ENCODE peak calls at places on chromosomes 11 and 22, in ten cellular contexts. F is stimulated activated CD8-positive, alpha-beta memory T cell treated with anti-CD3 and anti-CD28 coated beads, Interleukin-15, amount 100 ng/mL, for 24 hours; I is nucleus accumbens; S is smooth muscle cell of the brain vasculature; P is activated CD4-positive, CD25-positive, alpha-beta regulatory T cell; L is HuH-7.5; H is substantia nigra; N is NAMALWA; M is WTC11; B is lower lobe of right lung. T is an unnamed sample.

GRCh38 chr11:96052921-96053631 is 129.2 kb upstream of the MTMR2 start:
- DNase-seq in F (no peak), I (no peak), S (no peak), P (no peak), L (no peak), H (no peak), N (no peak), M (no peak), B (no peak), T (no peak)

GRCh38 chr22:19555651-19556050 is 31.4 kb upstream of the CLDN5 start:
- DNase-seq in F (no peak), I (no peak), S (no peak), P (no peak), L (no peak), H (no peak), N (no peak), M (no peak), B (no peak), T (no peak)

GRCh38 chr11:6249822-6250555 is 9.6 kb upstream of the CCKBR start:
- DNase-seq in F (no peak), I (no peak), S (no peak), P (no peak), L (no peak), H (no peak), N (no peak), M (no peak), B (no peak), T (peak)

GRCh38 chr11:28092786-28093185 is 15.2 kb downstream of the KIF18A start:
- DNase-seq in F (no peak), I (no peak), S (no peak), P (no peak), L (no peak), H (no peak), N (no peak), M (no peak), B (no peak), T (no peak)

GRCh38 chr22:22888509-22889353 is 1.1 kb downstream of the IGLL5 start:
- DNase-seq in F (no peak), I (no peak), S (no peak), P (no peak), L (no peak), H (no peak), N (no peak), M (no peak), B (no peak), T (no peak)

GRCh38 chr11:17578296-17578695 is 31.2 kb downstream of the OTOG start:
- DNase-seq in F (no peak), I (no peak), S (no peak), P (no peak), L (no peak), H (no peak), N (no peak), M (peak), B (no peak), T (no peak)

GRCh38 chr11:59263225-59263894 is 50.6 kb upstream of the MPEG1 start:
- DNase-seq in F (no peak), I (no peak), S (no peak), P (no peak), L (no peak), H (no peak), N (peak), M (peak), B (no peak), T (peak)

GRCh38 chr22:49957826-49958461 is 2.6 kb upstream of the PIM3 start:
- DNase-seq in F (no peak), I (no peak), S (no peak), P (no peak), L (no peak), H (no peak), N (no peak), M (no peak), B (peak), T (peak)

GRCh38 chr11:105179542-105180278 is 40.1 kb upstream of the CARD18 start:
- DNase-seq in F (no peak), I (no peak), S (no peak), P (no peak), L (no peak), H (no peak), N (no peak), M (no peak), B (no peak), T (no peak)

GRCh38 chr11:61760946-61761345 is 8.5 kb downstream of the MYRF start:
- DNase-seq in F (no peak), I (no peak), S (no peak), P (no peak), L (no peak), H (peak), N (no peak), M (no peak), B (no peak), T (no peak)

GRCh38 chr11:64245401-64245796 is 1.3 kb downstream of the PPP1R14B start:
- DNase-seq in F (no peak), I (no peak), S (no peak), P (no peak), L (no peak), H (no peak), N (peak), M (no peak), B (no peak), T (no peak)

GRCh38 chr22:40033586-40034380 is 39.0 kb downstream of the FAM83F start:
- DNase-seq in F (no peak), I (no peak), S (no peak), P (no peak), L (no peak), H (no peak), N (no peak), M (no peak), B (no peak), T (no peak)

GRCh38 chr22:49394116-49394785 is 433.4 kb downstream of the BRD1 start:
- DNase-seq in F (no peak), I (no peak), S (no peak), P (no peak), L (no peak), H (no peak), N (no peak), M (no peak), B (no peak), T (no peak)

GRCh38 chr11:16789061-16789415 is 50.6 kb downstream of the C11orf58 start:
- DNase-seq in F (no peak), I (no peak), S (no peak), P (no peak), L (no peak), H (no peak), N (no peak), M (no peak), B (peak), T (peak)

GRCh38 chr22:24859587-24859986 is 53.6 kb downstream of the SGSM1 start:
- DNase-seq in F (no peak), I (no peak), S (no peak), P (no peak), L (no peak), H (no peak), N (no peak), M (no peak), B (no peak), T (no peak)

GRCh38 chr11:40647290-40647689 is 812.2 kb downstream of the LRRC4C start:
- DNase-seq in F (no peak), I (no peak), S (no peak), P (no peak), L (no peak), H (no peak), N (no peak), M (no peak), B (no peak), T (no peak)

GRCh38 chr11:291281-292210 is 2.6 kb downstream of the PGGHG start:
- DNase-seq in F (no peak), I (no peak), S (no peak), P (no peak), L (no peak), H (no peak), N (no peak), M (peak), B (peak), T (peak)

GRCh38 chr11:2190670-2191471 is 19.3 kb upstream of the TH start:
- DNase-seq in F (no peak), I (no peak), S (no peak), P (no peak), L (no peak), H (no peak), N (no peak), M (no peak), B (peak), T (peak)

GRCh38 chr11:57648791-57649735 is 649 bp downstream of the YPEL4 start:
- DNase-seq in F (no peak), I (no peak), S (no peak), P (no peak), L (no peak), H (peak), N (no peak), M (peak), B (no peak), T (no peak)

GRCh38 chr11:117730256-117730800 is 66.7 kb downstream of the DSCAML1 start:
- DNase-seq in F (no peak), I (no peak), S (no peak), P (no peak), L (no peak), H (no peak), N (no peak), M (no peak), B (no peak), T (no peak)

GRCh38 chr11:1515082-1516060 is 28.8 kb upstream of the MOB2 start:
- DNase-seq in F (peak), I (no peak), S (peak), P (peak), L (peak), H (peak), N (peak), M (peak), B (peak), T (peak)

GRCh38 chr22:50276143-50276542 is 6.0 kb upstream of the MAPK11 start:
- DNase-seq in F (no peak), I (no peak), S (no peak), P (peak), L (no peak), H (peak), N (peak), M (peak), B (peak), T (peak)

GRCh38 chr11:72353861-72354260 is 80.5 kb downstream of the CLPB start:
- DNase-seq in F (no peak), I (no peak), S (no peak), P (no peak), L (no peak), H (no peak), N (no peak), M (peak), B (no peak), T (no peak)

GRCh38 chr11:30567148-30567547 is 19.0 kb downstream of the MPPED2 start:
- DNase-seq in F (no peak), I (no peak), S (no peak), P (no peak), L (no peak), H (no peak), N (no peak), M (no peak), B (no peak), T (no peak)

GRCh38 chr11:111465400-111465799 is 46.8 kb downstream of the BTG4 start:
- DNase-seq in F (no peak), I (no peak), S (no peak), P (no peak), L (no peak), H (no peak), N (no peak), M (no peak), B (no peak), T (no peak)